ENCODE peak calls at places on chromosome 7, in seven cellular contexts. I is AML-193, J is occipital lobe, Z is choroid plexus epithelial cell, O is HS-5, T is heart right ventricle, D is cerebellar cortex. K is an unnamed sample.

GRCh38 chr7:84251183-84251845 is 56.7 kb upstream of the SEMA3A start:
- DNase-seq in T (no peak), D (no peak), I (no peak), J (no peak), O (peak; percentile 30), Z (peak; percentile 77), K (no peak)

GRCh38 chr7:24508301-24508700 is 65.0 kb upstream of the PALS2 start:
- DNase-seq in T (no peak), J (no peak), I (no peak), Z (no peak), D (no peak), O (no peak), K (no peak)

GRCh38 chr7:5495581-5496375 is 72.1 kb upstream of the TNRC18 start:
- DNase-seq in J (peak; percentile 93), T (peak; percentile 83), D (peak; percentile 96), O (no peak), Z (no peak), I (no peak), K (peak; percentile 98)

GRCh38 chr7:21365866-21366624 is 61.8 kb upstream of the SP4 start:
- DNase-seq in O (peak; percentile 30), T (no peak), D (no peak), I (peak; percentile 10), Z (peak; percentile 87), J (no peak), K (no peak)

GRCh38 chr7:80298201-80298600 is 163.6 kb downstream of the GNAI1 start:
- DNase-seq in I (no peak), Z (peak; percentile 47), J (no peak), O (no peak), T (no peak), D (no peak), K (no peak)

GRCh38 chr7:127713758-127714157 is 61.8 kb downstream of the SND1 start:
- DNase-seq in J (peak; percentile 12), D (peak; percentile 97), O (no peak), I (no peak), T (no peak), Z (no peak), K (peak; percentile 99)

GRCh38 chr7:136267822-136268221 is 290.7 kb upstream of the MTPN start:
- DNase-seq in I (no peak), J (no peak), Z (no peak), D (no peak), T (no peak), O (no peak), K (no peak)

GRCh38 chr7:79320741-79321473 is 132.6 kb downstream of the MAGI2 start:
- DNase-seq in I (no peak), Z (peak; percentile 55), O (no peak), T (no peak), J (no peak), D (no peak), K (no peak)

GRCh38 chr7:27453702-27454405 is 208.8 kb downstream of the HIBADH start:
- DNase-seq in J (no peak), D (no peak), O (peak; percentile 47), I (no peak), Z (peak; percentile 89), T (no peak), K (no peak)

GRCh38 chr7:34339061-34339526 is 318.9 kb upstream of the NPSR1 start:
- DNase-seq in O (no peak), I (no peak), Z (peak; percentile 57), D (no peak), J (no peak), T (no peak), K (no peak)

GRCh38 chr7:125370502-125370901 is 440.9 kb upstream of the POT1 start:
- DNase-seq in Z (no peak), T (no peak), J (no peak), O (no peak), D (no peak), I (no peak), K (no peak)

GRCh38 chr7:49855281-49855980 is 82.0 kb downstream of the VWC2 start:
- DNase-seq in O (no peak), J (no peak), Z (no peak), T (no peak), D (peak; percentile 82), I (no peak), K (peak; percentile 86)

GRCh38 chr7:122343986-122344620 is 39.6 kb upstream of the FEZF1 start:
- DNase-seq in Z (no peak), D (no peak), I (no peak), J (no peak), T (no peak), O (no peak), K (no peak)

GRCh38 chr7:132211971-132212370 is 364.3 kb downstream of the PLXNA4 start:
- DNase-seq in T (no peak), J (peak; percentile 6), D (peak; percentile 84), Z (no peak), I (no peak), O (no peak), K (peak; percentile 86)

GRCh38 chr7:45324683-45325237 is 167.2 kb downstream of the RAMP3 start:
- DNase-seq in I (no peak), D (no peak), T (no peak), J (no peak), O (no peak), Z (peak; percentile 7), K (no peak)

GRCh38 chr7:27897001-27897400 is 157.0 kb downstream of the TAX1BP1 start:
- DNase-seq in J (no peak), Z (peak; percentile 81), O (no peak), D (no peak), I (no peak), T (no peak), K (no peak)

GRCh38 chr7:132207211-132207610 is 369.1 kb downstream of the PLXNA4 start:
- DNase-seq in O (no peak), J (no peak), T (peak; percentile 52), D (no peak), Z (no peak), I (no peak), K (peak; percentile 17)

GRCh38 chr7:1355568-1356340 is 103.5 kb downstream of the MICALL2 start:
- DNase-seq in I (no peak), Z (no peak), D (no peak), J (no peak), T (no peak), O (no peak), K (no peak)

GRCh38 chr7:143467724-143468123 is 9.9 kb upstream of the TAS2R41 start:
- DNase-seq in T (no peak), O (no peak), I (no peak), J (no peak), D (no peak), Z (no peak), K (no peak)

GRCh38 chr7:5667391-5667790 is 114.1 kb downstream of the RNF216 start:
- DNase-seq in Z (no peak), T (no peak), J (no peak), O (no peak), I (no peak), D (no peak), K (no peak)

GRCh38 chr7:91892821-91893340 is 12.4 kb upstream of the MTERF1 start:
- DNase-seq in T (no peak), J (no peak), D (no peak), O (no peak), I (no peak), Z (peak; percentile 48), K (no peak)

GRCh38 chr7:129644634-129645230 is 33.2 kb downstream of the NRF1 start:
- DNase-seq in I (peak; percentile 44), Z (peak; percentile 78), J (no peak), T (no peak), D (peak; percentile 74), O (peak; percentile 24), K (peak; percentile 75)

GRCh38 chr7:9148687-9149086 is 715.3 kb downstream of the NXPH1 start:
- DNase-seq in I (no peak), Z (no peak), T (no peak), O (no peak), D (no peak), J (no peak), K (no peak)

GRCh38 chr7:35753761-35754603 is 46.9 kb upstream of the SEPTIN7 start:
- DNase-seq in T (peak; percentile 18), J (no peak), I (no peak), Z (peak; percentile 68), O (no peak), D (no peak), K (no peak)

GRCh38 chr7:154587812-154588211 is 415.1 kb downstream of the PAXIP1 start:
- DNase-seq in D (no peak), J (no peak), T (no peak), O (no peak), I (no peak), Z (no peak), K (no peak)

K was measured in G401.